ENCODE peak calls at places on chromosomes 2 and 18, in nine cellular contexts. One of them, this sample, is unnamed.

GRCh38 chr2:10783421-10783820 is 29.2 kb downstream of the PDIA6 start:
- DNase-seq in activated T-cell treated with anti-CD3 and anti-CD28 coated beads for 1 hour: no peak
- DNase-seq in glutamatergic neuron: no peak
- DNase-seq in stimulated activated CD4-positive, alpha-beta T cell treated with anti-CD3 and anti-CD28 coated beads, Interleukin-1b, Interleukin-23, amount 100 ng/mL, for 24 hours: no peak
- DNase-seq in SK-MEL-5: no peak
- DNase-seq in GM03348: no peak
- DNase-seq in activated CD4-positive, alpha-beta T cell treated with anti-CD3 and anti-CD28 coated beads for 24 hours: no peak
- DNase-seq in KBM-7: no peak
- DNase-seq in T-cell: no peak
- DNase-seq in this sample: no peak

GRCh38 chr2:44535376-44535775 is 173.6 kb downstream of the CAMKMT start:
- DNase-seq in activated T-cell treated with anti-CD3 and anti-CD28 coated beads for 1 hour: no peak
- DNase-seq in activated CD4-positive, alpha-beta T cell treated with anti-CD3 and anti-CD28 coated beads for 24 hours: no peak
- DNase-seq in SK-MEL-5: no peak
- DNase-seq in GM03348: no peak
- DNase-seq in KBM-7: no peak
- DNase-seq in T-cell: no peak
- DNase-seq in stimulated activated CD4-positive, alpha-beta T cell treated with anti-CD3 and anti-CD28 coated beads, Interleukin-1b, Interleukin-23, amount 100 ng/mL, for 24 hours: no peak
- DNase-seq in glutamatergic neuron: no peak
- DNase-seq in this sample: no peak

GRCh38 chr2:127575185-127575765 is 39.8 kb downstream of the MYO7B start:
- DNase-seq in stimulated activated CD4-positive, alpha-beta T cell treated with anti-CD3 and anti-CD28 coated beads, Interleukin-1b, Interleukin-23, amount 100 ng/mL, for 24 hours: no peak
- DNase-seq in GM03348: no peak
- DNase-seq in T-cell: no peak
- DNase-seq in glutamatergic neuron: no peak
- DNase-seq in activated T-cell treated with anti-CD3 and anti-CD28 coated beads for 1 hour: no peak
- DNase-seq in activated CD4-positive, alpha-beta T cell treated with anti-CD3 and anti-CD28 coated beads for 24 hours: no peak
- DNase-seq in KBM-7: peak; percentile 81
- DNase-seq in SK-MEL-5: no peak
- DNase-seq in this sample: no peak

GRCh38 chr2:177830881-177831386 is 241.6 kb downstream of the PDE11A start:
- DNase-seq in activated T-cell treated with anti-CD3 and anti-CD28 coated beads for 1 hour: no peak
- DNase-seq in GM03348: no peak
- DNase-seq in SK-MEL-5: no peak
- DNase-seq in activated CD4-positive, alpha-beta T cell treated with anti-CD3 and anti-CD28 coated beads for 24 hours: no peak
- DNase-seq in stimulated activated CD4-positive, alpha-beta T cell treated with anti-CD3 and anti-CD28 coated beads, Interleukin-1b, Interleukin-23, amount 100 ng/mL, for 24 hours: no peak
- DNase-seq in glutamatergic neuron: no peak
- DNase-seq in KBM-7: no peak
- DNase-seq in T-cell: no peak
- DNase-seq in this sample: no peak

GRCh38 chr2:135066710-135067109 is 14.6 kb downstream of the RAB3GAP1 start:
- DNase-seq in stimulated activated CD4-positive, alpha-beta T cell treated with anti-CD3 and anti-CD28 coated beads, Interleukin-1b, Interleukin-23, amount 100 ng/mL, for 24 hours: no peak
- DNase-seq in activated CD4-positive, alpha-beta T cell treated with anti-CD3 and anti-CD28 coated beads for 24 hours: no peak
- DNase-seq in glutamatergic neuron: no peak
- DNase-seq in SK-MEL-5: no peak
- DNase-seq in GM03348: peak; percentile 29
- DNase-seq in activated T-cell treated with anti-CD3 and anti-CD28 coated beads for 1 hour: no peak
- DNase-seq in T-cell: no peak
- DNase-seq in KBM-7: no peak
- DNase-seq in this sample: no peak

GRCh38 chr2:190800528-190800927 is 80.1 kb upstream of the GLS start:
- DNase-seq in activated T-cell treated with anti-CD3 and anti-CD28 coated beads for 1 hour: no peak
- DNase-seq in GM03348: no peak
- DNase-seq in SK-MEL-5: no peak
- DNase-seq in stimulated activated CD4-positive, alpha-beta T cell treated with anti-CD3 and anti-CD28 coated beads, Interleukin-1b, Interleukin-23, amount 100 ng/mL, for 24 hours: no peak
- DNase-seq in KBM-7: no peak
- DNase-seq in activated CD4-positive, alpha-beta T cell treated with anti-CD3 and anti-CD28 coated beads for 24 hours: no peak
- DNase-seq in glutamatergic neuron: no peak
- DNase-seq in T-cell: no peak
- DNase-seq in this sample: no peak

GRCh38 chr2:116952254-116952653 is 862.2 kb upstream of the DDX18 start:
- DNase-seq in glutamatergic neuron: no peak
- DNase-seq in activated T-cell treated with anti-CD3 and anti-CD28 coated beads for 1 hour: no peak
- DNase-seq in T-cell: no peak
- DNase-seq in KBM-7: peak; percentile 9
- DNase-seq in activated CD4-positive, alpha-beta T cell treated with anti-CD3 and anti-CD28 coated beads for 24 hours: no peak
- DNase-seq in SK-MEL-5: peak; percentile 55
- DNase-seq in GM03348: no peak
- DNase-seq in stimulated activated CD4-positive, alpha-beta T cell treated with anti-CD3 and anti-CD28 coated beads, Interleukin-1b, Interleukin-23, amount 100 ng/mL, for 24 hours: no peak
- DNase-seq in this sample: no peak

GRCh38 chr18:63208676-63209075 is 110.9 kb downstream of the BCL2 start:
- DNase-seq in activated CD4-positive, alpha-beta T cell treated with anti-CD3 and anti-CD28 coated beads for 24 hours: no peak
- DNase-seq in T-cell: no peak
- DNase-seq in activated T-cell treated with anti-CD3 and anti-CD28 coated beads for 1 hour: no peak
- DNase-seq in SK-MEL-5: no peak
- DNase-seq in stimulated activated CD4-positive, alpha-beta T cell treated with anti-CD3 and anti-CD28 coated beads, Interleukin-1b, Interleukin-23, amount 100 ng/mL, for 24 hours: no peak
- DNase-seq in KBM-7: no peak
- DNase-seq in glutamatergic neuron: no peak
- DNase-seq in GM03348: no peak
- DNase-seq in this sample: peak; percentile 29

GRCh38 chr18:9048808-9049494 is 53.5 kb upstream of the NDUFV2 start:
- DNase-seq in SK-MEL-5: no peak
- DNase-seq in T-cell: no peak
- DNase-seq in activated T-cell treated with anti-CD3 and anti-CD28 coated beads for 1 hour: no peak
- DNase-seq in KBM-7: no peak
- DNase-seq in GM03348: peak; percentile 27
- DNase-seq in stimulated activated CD4-positive, alpha-beta T cell treated with anti-CD3 and anti-CD28 coated beads, Interleukin-1b, Interleukin-23, amount 100 ng/mL, for 24 hours: no peak
- DNase-seq in glutamatergic neuron: no peak
- DNase-seq in activated CD4-positive, alpha-beta T cell treated with anti-CD3 and anti-CD28 coated beads for 24 hours: no peak
- DNase-seq in this sample: no peak

GRCh38 chr18:45686892-45687611 is 36.9 kb upstream of the SLC14A1 start:
- DNase-seq in glutamatergic neuron: peak; percentile 29
- DNase-seq in GM03348: no peak
- DNase-seq in T-cell: peak; percentile 51
- DNase-seq in activated T-cell treated with anti-CD3 and anti-CD28 coated beads for 1 hour: peak; percentile 25
- DNase-seq in activated CD4-positive, alpha-beta T cell treated with anti-CD3 and anti-CD28 coated beads for 24 hours: peak; percentile 28
- DNase-seq in SK-MEL-5: no peak
- DNase-seq in KBM-7: peak; percentile 90
- DNase-seq in stimulated activated CD4-positive, alpha-beta T cell treated with anti-CD3 and anti-CD28 coated beads, Interleukin-1b, Interleukin-23, amount 100 ng/mL, for 24 hours: peak; percentile 26
- DNase-seq in this sample: no peak

GRCh38 chr2:134220525-134220924 is 33.3 kb upstream of the MGAT5 start:
- DNase-seq in activated T-cell treated with anti-CD3 and anti-CD28 coated beads for 1 hour: no peak
- DNase-seq in stimulated activated CD4-positive, alpha-beta T cell treated with anti-CD3 and anti-CD28 coated beads, Interleukin-1b, Interleukin-23, amount 100 ng/mL, for 24 hours: no peak
- DNase-seq in glutamatergic neuron: no peak
- DNase-seq in GM03348: no peak
- DNase-seq in activated CD4-positive, alpha-beta T cell treated with anti-CD3 and anti-CD28 coated beads for 24 hours: no peak
- DNase-seq in T-cell: no peak
- DNase-seq in SK-MEL-5: no peak
- DNase-seq in KBM-7: no peak
- DNase-seq in this sample: no peak